ENCODE peak calls at places on chromosomes 4 and X, in six cellular contexts. One of them, this sample, is unnamed.

GRCh38 chr4:134201216-134202098 is at the start of gene PABPC4L:
- DNase-seq in left cardiac atrium: peak
- DNase-seq in activated CD8-positive, alpha-beta memory T cell treated with anti-CD3 and anti-CD28 coated beads for 48 hours: no peak
- DNase-seq in ureter: peak
- DNase-seq in tibial artery: peak
- DNase-seq in GM20000: no peak
- DNase-seq in this sample: no peak

GRCh38 chr4:185566972-185567749 is 31.9 kb upstream of the PDLIM3 start:
- DNase-seq in tibial artery: peak
- DNase-seq in ureter: peak
- DNase-seq in activated CD8-positive, alpha-beta memory T cell treated with anti-CD3 and anti-CD28 coated beads for 48 hours: no peak
- DNase-seq in left cardiac atrium: peak
- DNase-seq in GM20000: no peak
- DNase-seq in this sample: no peak

GRCh38 chr4:140595065-140595464 is 26.3 kb upstream of the UCP1 start:
- DNase-seq in activated CD8-positive, alpha-beta memory T cell treated with anti-CD3 and anti-CD28 coated beads for 48 hours: no peak
- DNase-seq in GM20000: no peak
- DNase-seq in left cardiac atrium: no peak
- DNase-seq in ureter: no peak
- DNase-seq in tibial artery: no peak
- DNase-seq in this sample: no peak

GRCh38 chr4:183830438-183830985 is 74.6 kb upstream of the STOX2 start:
- DNase-seq in ureter: no peak
- DNase-seq in activated CD8-positive, alpha-beta memory T cell treated with anti-CD3 and anti-CD28 coated beads for 48 hours: no peak
- DNase-seq in tibial artery: no peak
- DNase-seq in GM20000: no peak
- DNase-seq in left cardiac atrium: no peak
- DNase-seq in this sample: no peak

GRCh38 chr4:41880840-41881831 is 54.1 kb upstream of the TMEM33 start:
- DNase-seq in ureter: no peak
- DNase-seq in activated CD8-positive, alpha-beta memory T cell treated with anti-CD3 and anti-CD28 coated beads for 48 hours: no peak
- DNase-seq in GM20000: no peak
- DNase-seq in tibial artery: no peak
- DNase-seq in left cardiac atrium: no peak
- DNase-seq in this sample: no peak

GRCh38 chrX:65534450-65535292 is at the start of gene LAS1L:
- DNase-seq in tibial artery: peak
- DNase-seq in ureter: peak
- DNase-seq in GM20000: peak
- DNase-seq in activated CD8-positive, alpha-beta memory T cell treated with anti-CD3 and anti-CD28 coated beads for 48 hours: peak
- DNase-seq in left cardiac atrium: peak
- DNase-seq in this sample: peak

GRCh38 chr4:88610771-88611170 is 18.5 kb downstream of the HERC3 start:
- DNase-seq in activated CD8-positive, alpha-beta memory T cell treated with anti-CD3 and anti-CD28 coated beads for 48 hours: no peak
- DNase-seq in tibial artery: peak
- DNase-seq in left cardiac atrium: peak
- DNase-seq in GM20000: no peak
- DNase-seq in ureter: no peak
- DNase-seq in this sample: no peak

GRCh38 chr4:53659737-53660136 is 68.5 kb upstream of the LNX1 start:
- DNase-seq in tibial artery: no peak
- DNase-seq in activated CD8-positive, alpha-beta memory T cell treated with anti-CD3 and anti-CD28 coated beads for 48 hours: no peak
- DNase-seq in left cardiac atrium: no peak
- DNase-seq in ureter: no peak
- DNase-seq in GM20000: no peak
- DNase-seq in this sample: no peak

GRCh38 chr4:7703669-7704068 is 236.0 kb downstream of the AFAP1 start:
- DNase-seq in GM20000: no peak
- DNase-seq in activated CD8-positive, alpha-beta memory T cell treated with anti-CD3 and anti-CD28 coated beads for 48 hours: no peak
- DNase-seq in tibial artery: no peak
- DNase-seq in ureter: no peak
- DNase-seq in left cardiac atrium: no peak
- DNase-seq in this sample: no peak

GRCh38 chr4:141686146-141686775 is 49.9 kb downstream of the IL15 start:
- DNase-seq in GM20000: no peak
- DNase-seq in left cardiac atrium: no peak
- DNase-seq in ureter: no peak
- DNase-seq in activated CD8-positive, alpha-beta memory T cell treated with anti-CD3 and anti-CD28 coated beads for 48 hours: no peak
- DNase-seq in tibial artery: no peak
- DNase-seq in this sample: no peak

GRCh38 chr4:76665139-76665538 is 230.1 kb downstream of the SHROOM3 start:
- DNase-seq in tibial artery: no peak
- DNase-seq in GM20000: no peak
- DNase-seq in left cardiac atrium: no peak
- DNase-seq in activated CD8-positive, alpha-beta memory T cell treated with anti-CD3 and anti-CD28 coated beads for 48 hours: no peak
- DNase-seq in ureter: peak
- DNase-seq in this sample: no peak

GRCh38 chr4:120858776-120859175 is 63.8 kb downstream of the PRDM5 start:
- DNase-seq in left cardiac atrium: no peak
- DNase-seq in GM20000: no peak
- DNase-seq in tibial artery: no peak
- DNase-seq in activated CD8-positive, alpha-beta memory T cell treated with anti-CD3 and anti-CD28 coated beads for 48 hours: no peak
- DNase-seq in ureter: no peak
- DNase-seq in this sample: no peak

GRCh38 chrX:79147477-79147876 is 3.0 kb downstream of the GPR174 start:
- DNase-seq in left cardiac atrium: no peak
- DNase-seq in GM20000: no peak
- DNase-seq in tibial artery: no peak
- DNase-seq in ureter: no peak
- DNase-seq in activated CD8-positive, alpha-beta memory T cell treated with anti-CD3 and anti-CD28 coated beads for 48 hours: no peak
- DNase-seq in this sample: no peak

GRCh38 chrX:150226223-150226965 is 136.7 kb upstream of the MAMLD1 start:
- DNase-seq in ureter: no peak
- DNase-seq in left cardiac atrium: no peak
- DNase-seq in activated CD8-positive, alpha-beta memory T cell treated with anti-CD3 and anti-CD28 coated beads for 48 hours: no peak
- DNase-seq in GM20000: no peak
- DNase-seq in tibial artery: no peak
- DNase-seq in this sample: no peak

GRCh38 chrX:9494806-9495205 is 29.9 kb downstream of the TBL1X start:
- DNase-seq in GM20000: no peak
- DNase-seq in left cardiac atrium: no peak
- DNase-seq in tibial artery: no peak
- DNase-seq in ureter: no peak
- DNase-seq in activated CD8-positive, alpha-beta memory T cell treated with anti-CD3 and anti-CD28 coated beads for 48 hours: no peak
- DNase-seq in this sample: no peak

GRCh38 chr4:244471-244870 is 60.8 kb downstream of the ZNF732 start:
- DNase-seq in left cardiac atrium: peak
- DNase-seq in ureter: no peak
- DNase-seq in tibial artery: peak
- DNase-seq in activated CD8-positive, alpha-beta memory T cell treated with anti-CD3 and anti-CD28 coated beads for 48 hours: no peak
- DNase-seq in GM20000: peak
- DNase-seq in this sample: no peak

GRCh38 chrX:153853180-153853901 is 23.0 kb upstream of the PDZD4 start:
- DNase-seq in left cardiac atrium: no peak
- DNase-seq in activated CD8-positive, alpha-beta memory T cell treated with anti-CD3 and anti-CD28 coated beads for 48 hours: no peak
- DNase-seq in tibial artery: no peak
- DNase-seq in GM20000: no peak
- DNase-seq in ureter: no peak
- DNase-seq in this sample: no peak

GRCh38 chr4:81421346-81422218 is 50.1 kb downstream of the RASGEF1B start:
- DNase-seq in GM20000: peak
- DNase-seq in tibial artery: peak
- DNase-seq in activated CD8-positive, alpha-beta memory T cell treated with anti-CD3 and anti-CD28 coated beads for 48 hours: no peak
- DNase-seq in left cardiac atrium: no peak
- DNase-seq in ureter: peak
- DNase-seq in this sample: no peak

GRCh38 chr4:16646459-16646858 is 252.0 kb downstream of the LDB2 start:
- DNase-seq in activated CD8-positive, alpha-beta memory T cell treated with anti-CD3 and anti-CD28 coated beads for 48 hours: no peak
- DNase-seq in tibial artery: no peak
- DNase-seq in left cardiac atrium: no peak
- DNase-seq in GM20000: no peak
- DNase-seq in ureter: no peak
- DNase-seq in this sample: no peak

GRCh38 chr4:148007303-148007702 is 275.4 kb downstream of the ARHGAP10 start:
- DNase-seq in tibial artery: no peak
- DNase-seq in left cardiac atrium: no peak
- DNase-seq in GM20000: no peak
- DNase-seq in activated CD8-positive, alpha-beta memory T cell treated with anti-CD3 and anti-CD28 coated beads for 48 hours: no peak
- DNase-seq in ureter: no peak
- DNase-seq in this sample: no peak

GRCh38 chr4:81652069-81652478 is 180.4 kb upstream of the RASGEF1B start:
- DNase-seq in GM20000: no peak
- DNase-seq in left cardiac atrium: no peak
- DNase-seq in tibial artery: no peak
- DNase-seq in activated CD8-positive, alpha-beta memory T cell treated with anti-CD3 and anti-CD28 coated beads for 48 hours: no peak
- DNase-seq in ureter: no peak
- DNase-seq in this sample: no peak

GRCh38 chr4:54016504-54016903 is 47.9 kb downstream of the CHIC2 start:
- DNase-seq in activated CD8-positive, alpha-beta memory T cell treated with anti-CD3 and anti-CD28 coated beads for 48 hours: no peak
- DNase-seq in tibial artery: no peak
- DNase-seq in ureter: no peak
- DNase-seq in GM20000: no peak
- DNase-seq in left cardiac atrium: no peak
- DNase-seq in this sample: no peak

GRCh38 chrX:54745676-54746075 is 52.4 kb downstream of the ITIH6 start:
- DNase-seq in tibial artery: no peak
- DNase-seq in GM20000: no peak
- DNase-seq in left cardiac atrium: no peak
- DNase-seq in ureter: no peak
- DNase-seq in activated CD8-positive, alpha-beta memory T cell treated with anti-CD3 and anti-CD28 coated beads for 48 hours: no peak
- DNase-seq in this sample: no peak

GRCh38 chr4:845836-846251 is 19.9 kb upstream of the CPLX1 start:
- DNase-seq in tibial artery: no peak
- DNase-seq in activated CD8-positive, alpha-beta memory T cell treated with anti-CD3 and anti-CD28 coated beads for 48 hours: no peak
- DNase-seq in ureter: no peak
- DNase-seq in left cardiac atrium: peak
- DNase-seq in GM20000: no peak
- DNase-seq in this sample: no peak

GRCh38 chr4:143587703-143588102 is 74.2 kb downstream of the SMARCA5 start:
- DNase-seq in tibial artery: no peak
- DNase-seq in left cardiac atrium: no peak
- DNase-seq in activated CD8-positive, alpha-beta memory T cell treated with anti-CD3 and anti-CD28 coated beads for 48 hours: no peak
- DNase-seq in ureter: no peak
- DNase-seq in GM20000: no peak
- DNase-seq in this sample: no peak

GRCh38 chrX:9320940-9321339 is 143.9 kb upstream of the TBL1X start:
- DNase-seq in GM20000: no peak
- DNase-seq in left cardiac atrium: no peak
- DNase-seq in tibial artery: no peak
- DNase-seq in activated CD8-positive, alpha-beta memory T cell treated with anti-CD3 and anti-CD28 coated beads for 48 hours: no peak
- DNase-seq in ureter: no peak
- DNase-seq in this sample: no peak

GRCh38 chrX:18010251-18010650 is 149.2 kb upstream of the RAI2 start:
- DNase-seq in activated CD8-positive, alpha-beta memory T cell treated with anti-CD3 and anti-CD28 coated beads for 48 hours: no peak
- DNase-seq in ureter: no peak
- DNase-seq in GM20000: no peak
- DNase-seq in left cardiac atrium: no peak
- DNase-seq in tibial artery: no peak
- DNase-seq in this sample: no peak

GRCh38 chr4:118743867-118744266 is 58.7 kb downstream of the METTL14 start:
- DNase-seq in GM20000: no peak
- DNase-seq in activated CD8-positive, alpha-beta memory T cell treated with anti-CD3 and anti-CD28 coated beads for 48 hours: no peak
- DNase-seq in tibial artery: peak
- DNase-seq in ureter: no peak
- DNase-seq in left cardiac atrium: peak
- DNase-seq in this sample: no peak

GRCh38 chr4:48205092-48205491 is 64.5 kb downstream of the TEC start:
- DNase-seq in activated CD8-positive, alpha-beta memory T cell treated with anti-CD3 and anti-CD28 coated beads for 48 hours: no peak
- DNase-seq in left cardiac atrium: no peak
- DNase-seq in tibial artery: no peak
- DNase-seq in GM20000: no peak
- DNase-seq in ureter: no peak
- DNase-seq in this sample: no peak

GRCh38 chrX:154534526-154535322 is 11.9 kb downstream of the G6PD start:
- DNase-seq in ureter: peak
- DNase-seq in GM20000: peak
- DNase-seq in left cardiac atrium: peak
- DNase-seq in tibial artery: peak
- DNase-seq in activated CD8-positive, alpha-beta memory T cell treated with anti-CD3 and anti-CD28 coated beads for 48 hours: peak
- DNase-seq in this sample: peak

GRCh38 chr4:41177016-41177415 is 37.3 kb downstream of the APBB2 start:
- DNase-seq in left cardiac atrium: no peak
- DNase-seq in tibial artery: no peak
- DNase-seq in GM20000: no peak
- DNase-seq in activated CD8-positive, alpha-beta memory T cell treated with anti-CD3 and anti-CD28 coated beads for 48 hours: no peak
- DNase-seq in ureter: no peak
- DNase-seq in this sample: no peak

GRCh38 chrX:81120936-81121351 is 80.8 kb downstream of the HMGN5 start:
- DNase-seq in left cardiac atrium: peak
- DNase-seq in ureter: no peak
- DNase-seq in tibial artery: peak
- DNase-seq in GM20000: peak
- DNase-seq in activated CD8-positive, alpha-beta memory T cell treated with anti-CD3 and anti-CD28 coated beads for 48 hours: no peak
- DNase-seq in this sample: peak